ENCODE peak calls at places on chromosome 2, in five cellular contexts. C is activated CD8-positive, alpha-beta memory T cell treated with anti-CD3 and anti-CD28 coated beads, Interleukin-2, amount 50 U/mL, for 4 hours; L is CD8-positive, alpha-beta memory T cell; W is amygdala; K is posterior cingulate gyrus. E is an unnamed sample.

GRCh38 chr2:135688002-135688401 is 53.7 kb upstream of the UBXN4 start:
- DNase-seq in L (no peak), W (no peak), C (no peak), K (no peak), E (no peak)

GRCh38 chr2:189492451-189492850 is 51.2 kb downstream of the WDR75 start:
- DNase-seq in C (no peak), K (no peak), W (no peak), L (no peak), E (no peak)

GRCh38 chr2:143026411-143027054 is 102.7 kb upstream of the ARHGAP15 start:
- DNase-seq in W (peak), K (peak), L (no peak), C (no peak), E (no peak)

GRCh38 chr2:238789317-238789806 is 58.5 kb upstream of the TWIST2 start:
- DNase-seq in C (no peak), W (no peak), K (peak), L (no peak), E (no peak)

GRCh38 chr2:240946654-240947053 is 40.5 kb downstream of the CROCC2 start:
- DNase-seq in L (peak), K (no peak), C (peak), W (no peak), E (peak)

GRCh38 chr2:179467111-179467510 is 202.5 kb upstream of the SESTD1 start:
- DNase-seq in L (no peak), C (no peak), W (no peak), K (no peak), E (no peak)

GRCh38 chr2:130760754-130761751 is 5.7 kb downstream of the AMER3 start:
- DNase-seq in K (peak), C (no peak), L (no peak), W (no peak), E (no peak)

GRCh38 chr2:205245652-205246051 is 436.6 kb upstream of the NRP2 start:
- DNase-seq in W (no peak), K (no peak), L (no peak), C (no peak), E (no peak)

GRCh38 chr2:96538487-96539214 is 2.1 kb downstream of the ARID5A start:
- DNase-seq in L (peak), K (peak), W (peak), C (peak), E (peak)

GRCh38 chr2:80238692-80239469 is 65.7 kb downstream of the LRRTM1 start:
- DNase-seq in W (peak), L (no peak), K (no peak), C (no peak), E (no peak)

GRCh38 chr2:100928235-100928634 is 73.9 kb upstream of the RPL31 start:
- DNase-seq in W (no peak), C (no peak), K (no peak), L (no peak), E (no peak)

GRCh38 chr2:184769038-184769437 is 170.7 kb downstream of the ZNF804A start:
- DNase-seq in L (no peak), C (no peak), W (no peak), K (no peak), E (no peak)

GRCh38 chr2:155377178-155377780 is 678.8 kb downstream of the KCNJ3 start:
- DNase-seq in L (no peak), K (no peak), W (no peak), C (no peak), E (no peak)

GRCh38 chr2:105261061-105261460 is 19.5 kb downstream of the GPR45 start:
- DNase-seq in L (no peak), W (no peak), C (no peak), K (no peak), E (no peak)

GRCh38 chr2:197700960-197701359 is 4.2 kb upstream of the MARS2 start:
- DNase-seq in L (no peak), K (no peak), C (no peak), W (no peak), E (no peak)

GRCh38 chr2:187553908-187554703 is at the start of gene TFPI:
- DNase-seq in K (no peak), C (no peak), W (no peak), L (no peak), E (no peak)

GRCh38 chr2:179842498-179843153 is 18.8 kb downstream of the ZNF385B start:
- DNase-seq in K (no peak), W (no peak), L (no peak), C (no peak), E (no peak)

GRCh38 chr2:64311948-64312621 is 141.9 kb upstream of the LGALSL start:
- DNase-seq in C (no peak), W (peak), K (peak), L (no peak), E (peak)

GRCh38 chr2:240325654-240326031 is 109.8 kb upstream of the GPC1 start:
- DNase-seq in K (peak), W (peak), L (no peak), C (no peak), E (no peak)

GRCh38 chr2:12177052-12177994 is 430.9 kb downstream of the LPIN1 start:
- DNase-seq in K (peak), W (peak), L (no peak), C (no peak), E (no peak)

GRCh38 chr2:23460228-23460627 is 75.2 kb downstream of the KLHL29 start:
- DNase-seq in W (no peak), C (no peak), L (no peak), K (no peak), E (no peak)

GRCh38 chr2:121209014-121209610 is 75.9 kb downstream of the TFCP2L1 start:
- DNase-seq in K (peak), W (no peak), C (no peak), L (no peak), E (no peak)

GRCh38 chr2:124339709-124340108 is 314.6 kb downstream of the CNTNAP5 start:
- DNase-seq in W (no peak), L (no peak), K (no peak), C (no peak), E (no peak)

GRCh38 chr2:160294339-160294803 is 94.3 kb upstream of the ITGB6 start:
- DNase-seq in W (no peak), K (no peak), L (no peak), C (peak), E (no peak)

GRCh38 chr2:144449028-144449406 is 70.9 kb downstream of the ZEB2 start:
- DNase-seq in W (no peak), C (no peak), L (no peak), K (peak), E (no peak)

GRCh38 chr2:183033951-183034350 is 4.3 kb downstream of the NCKAP1 start:
- DNase-seq in C (no peak), L (no peak), W (no peak), K (no peak), E (no peak)

GRCh38 chr2:8605350-8606065 is 76.3 kb upstream of the ID2 start:
- DNase-seq in K (no peak), W (no peak), L (no peak), C (no peak), E (peak)

GRCh38 chr2:158142568-158143332 is 41.1 kb downstream of the UPP2 start:
- DNase-seq in C (no peak), W (no peak), K (no peak), L (no peak), E (no peak)

E was measured in upper lobe of right lung.